ENCODE peak calls at places on chromosomes 2 and 18, in nine cellular contexts. O is left ventricle myocardium inferior; N is activated CD4-positive, CD25-positive, alpha-beta regulatory T cell; S is AG08395; D is left kidney; W is HT-29; R is posterior cingulate gyrus; E is DMS 273 treated with DMSO at 0.1 percent for 48 hours; T is stimulated activated CD4-positive, alpha-beta T cell treated with anti-CD3 and anti-CD28 coated beads, TNF-alpha, amount 100 ng/mL, for 24 hours. K is an unnamed sample.
A peak's percentile ranks its signal among the peaks of the same experiment; 100 is the strongest.

GRCh38 chr2:137981112-137981679 is 16.9 kb downstream of the HNMT start:
- DNase-seq in O (no peak), T (no peak), E (no peak), D (no peak), S (no peak), W (no peak), N (no peak), R (no peak), K (no peak)

GRCh38 chr2:103208916-103209315 is 447.1 kb downstream of the TMEM182 start:
- DNase-seq in T (no peak), W (peak; percentile 44), D (no peak), N (no peak), E (no peak), O (no peak), S (no peak), R (no peak), K (no peak)

GRCh38 chr2:163077241-163077640 is 238.7 kb upstream of the KCNH7 start:
- DNase-seq in O (no peak), T (no peak), D (peak; percentile 31), W (no peak), S (no peak), R (no peak), N (no peak), E (no peak), K (no peak)

GRCh38 chr2:2847131-2847740 is 516.2 kb upstream of the MYT1L start:
- DNase-seq in D (no peak), T (no peak), W (no peak), R (no peak), N (no peak), E (no peak), O (peak; percentile 45), S (no peak), K (no peak)

GRCh38 chr2:70199320-70199864 is 8.6 kb upstream of the C2orf42 start:
- DNase-seq in S (no peak), O (no peak), R (no peak), D (no peak), N (no peak), W (no peak), T (no peak), E (no peak), K (no peak)

GRCh38 chr2:109128466-109129355 is at the start of gene SH3RF3:
- DNase-seq in S (peak; percentile 46), W (peak; percentile 6), O (peak; percentile 68), R (peak; percentile 20), D (peak; percentile 75), N (no peak), T (peak; percentile 24), E (no peak), K (peak; percentile 56)

GRCh38 chr2:190786404-190787166 is 94.0 kb upstream of the GLS start:
- DNase-seq in S (no peak), W (peak; percentile 25), E (no peak), T (no peak), O (no peak), R (no peak), D (peak; percentile 41), N (no peak), K (no peak)

GRCh38 chr2:214593723-214594122 is 182.9 kb downstream of the VWC2L start:
- DNase-seq in N (no peak), E (no peak), O (no peak), D (peak; percentile 18), W (no peak), T (no peak), S (no peak), R (no peak), K (no peak)

GRCh38 chr18:78998350-78999055 is 18.9 kb downstream of the SALL3 start:
- DNase-seq in T (no peak), W (no peak), R (no peak), N (no peak), D (peak; percentile 15), O (no peak), E (no peak), S (no peak), K (no peak)

GRCh38 chr2:109266998-109267854 is 138.2 kb downstream of the SH3RF3 start:
- DNase-seq in D (peak; percentile 65), N (no peak), R (no peak), E (no peak), W (no peak), S (no peak), O (no peak), T (no peak), K (no peak)

GRCh38 chr2:218988650-218989049 is 3.7 kb upstream of the FEV start:
- DNase-seq in N (no peak), S (no peak), R (no peak), O (no peak), E (no peak), W (no peak), D (no peak), T (no peak), K (no peak)

GRCh38 chr18:37450434-37451133 is 115.0 kb downstream of the CELF4 start:
- DNase-seq in W (no peak), N (no peak), D (peak; percentile 90), S (peak; percentile 12), T (no peak), O (no peak), E (peak; percentile 71), R (no peak), K (peak; percentile 46)

GRCh38 chr2:148909114-148909513 is 34.1 kb downstream of the KIF5C start:
- DNase-seq in S (no peak), O (no peak), W (no peak), D (peak; percentile 50), E (no peak), T (no peak), R (peak; percentile 63), N (no peak), K (no peak)

GRCh38 chr2:1816414-1816911 is 72.1 kb upstream of the PXDN start:
- DNase-seq in N (no peak), S (peak; percentile 83), E (no peak), O (peak; percentile 34), W (no peak), D (no peak), T (no peak), R (no peak), K (no peak)

GRCh38 chr2:173326806-173327205 is 27.9 kb upstream of the CDCA7 start:
- DNase-seq in T (no peak), R (no peak), E (no peak), D (no peak), N (no peak), O (no peak), S (peak; percentile 66), W (no peak), K (no peak)

GRCh38 chr18:11497585-11497984 is 111.8 kb upstream of the SLC35G4 start:
- DNase-seq in N (no peak), W (no peak), R (no peak), D (no peak), E (no peak), S (peak; percentile 55), T (no peak), O (no peak), K (no peak)

GRCh38 chr18:34033968-34034367 is 190.7 kb downstream of the NOL4 start:
- DNase-seq in N (no peak), T (no peak), D (no peak), W (no peak), E (no peak), O (no peak), R (no peak), S (no peak), K (no peak)

GRCh38 chr2:185471441-185471840 is 267.2 kb upstream of the FSIP2 start:
- DNase-seq in O (no peak), N (no peak), E (no peak), T (no peak), D (no peak), W (no peak), S (no peak), R (no peak), K (no peak)

K was measured in mesothelial cell of epicardium.